ENCODE peak calls at places on chromosomes 5 and 9, in seven cellular contexts. L is cardiac muscle cell, I is left lung, D is tibial artery, S is breast epithelium, H is keratinocyte, F is esophagus squamous epithelium. V is an unnamed sample.

GRCh38 chr9:120892748-120893584 is 16.0 kb upstream of the PHF19 start:
- DNase-seq in L (no peak), I (no peak), D (no peak), S (no peak), H (no peak), F (no peak), V (no peak)

GRCh38 chr5:179754024-179754423 is 21.4 kb downstream of the MAML1 start:
- DNase-seq in L (no peak), I (no peak), D (no peak), S (no peak), H (no peak), F (no peak), V (no peak)

GRCh38 chr9:114278881-114279570 is 43.9 kb upstream of the ORM1 start:
- DNase-seq in L (no peak), I (peak; percentile 24), D (peak; percentile 38), S (no peak), H (peak; percentile 96), F (no peak), V (no peak)

GRCh38 chr5:35745666-35746065 is 111.0 kb upstream of the IL7R start:
- DNase-seq in L (no peak), I (no peak), D (no peak), S (no peak), H (no peak), F (no peak), V (no peak)

GRCh38 chr5:146744358-146744757 is 134.2 kb downstream of the PPP2R2B start:
- DNase-seq in L (no peak), I (no peak), D (no peak), S (no peak), H (no peak), F (no peak), V (no peak)

GRCh38 chr9:137297966-137298365 is 4.1 kb downstream of the NRARP start:
- DNase-seq in L (no peak), I (no peak), D (no peak), S (no peak), H (no peak), F (no peak), V (no peak)

GRCh38 chr9:83582026-83582425 is 40.9 kb upstream of the IDNK start:
- DNase-seq in L (no peak), I (no peak), D (peak; percentile 43), S (no peak), H (no peak), F (no peak), V (no peak)

GRCh38 chr9:133306242-133307194 is 29.5 kb downstream of the SURF6 start:
- DNase-seq in L (no peak), I (no peak), D (no peak), S (no peak), H (no peak), F (no peak), V (no peak)

GRCh38 chr5:6522337-6522736 is 73.7 kb downstream of the UBE2QL1 start:
- DNase-seq in L (no peak), I (no peak), D (no peak), S (no peak), H (no peak), F (no peak), V (no peak)

GRCh38 chr9:113463418-113464285 is at the start of gene RGS3:
- DNase-seq in L (peak; percentile 93), I (peak; percentile 77), D (no peak), S (peak; percentile 74), H (no peak), F (no peak), V (peak; percentile 92)

GRCh38 chr9:82140471-82140870 is 151.9 kb downstream of the SPATA31D1 start:
- DNase-seq in L (peak; percentile 4), I (no peak), D (no peak), S (no peak), H (no peak), F (no peak), V (no peak)

GRCh38 chr9:85716031-85716877 is 25.5 kb downstream of the AGTPBP1 start:
- DNase-seq in L (no peak), I (no peak), D (no peak), S (no peak), H (no peak), F (no peak), V (no peak)

GRCh38 chr9:27566118-27566517 is 7.2 kb downstream of the C9orf72 start:
- DNase-seq in L (no peak), I (no peak), D (no peak), S (no peak), H (no peak), F (no peak), V (no peak)

GRCh38 chr5:67009028-67009427 is 187.6 kb downstream of the CD180 start:
- DNase-seq in L (no peak), I (no peak), D (no peak), S (no peak), H (no peak), F (no peak), V (no peak)

GRCh38 chr5:29896651-29897050 is 1296.8 kb upstream of the CDH6 start:
- DNase-seq in L (no peak), I (no peak), D (no peak), S (no peak), H (no peak), F (no peak), V (no peak)

GRCh38 chr9:121577201-121577600 is 74.2 kb upstream of the DAB2IP start:
- DNase-seq in L (no peak), I (no peak), D (no peak), S (no peak), H (no peak), F (no peak), V (no peak)

GRCh38 chr5:158387499-158387898 is 528.6 kb upstream of the CLINT1 start:
- DNase-seq in L (no peak), I (no peak), D (no peak), S (no peak), H (no peak), F (no peak), V (no peak)

GRCh38 chr9:18989865-18990264 is 43.1 kb downstream of the SAXO1 start:
- DNase-seq in L (no peak), I (no peak), D (no peak), S (no peak), H (no peak), F (no peak), V (peak; percentile 27)

GRCh38 chr5:68817696-68818695 is 275.8 kb upstream of the SLC30A5 start:
- DNase-seq in L (no peak), I (no peak), D (no peak), S (no peak), H (no peak), F (no peak), V (no peak)

GRCh38 chr5:3225201-3225960 is 370.3 kb upstream of the IRX1 start:
- DNase-seq in L (no peak), I (no peak), D (no peak), S (no peak), H (no peak), F (no peak), V (no peak)
- H3K9me3 ChIP-seq in L (no peaks in the 10 kb centered on the region), I (no peaks in the 10 kb centered on the region), D (no peaks in the 10 kb centered on the region), S (no peaks in the 10 kb centered on the region), H (peaks cover 2% of the 10 kb centered on the region), F (no peaks in the 10 kb centered on the region), V (no peaks in the 10 kb centered on the region)

DNA sequence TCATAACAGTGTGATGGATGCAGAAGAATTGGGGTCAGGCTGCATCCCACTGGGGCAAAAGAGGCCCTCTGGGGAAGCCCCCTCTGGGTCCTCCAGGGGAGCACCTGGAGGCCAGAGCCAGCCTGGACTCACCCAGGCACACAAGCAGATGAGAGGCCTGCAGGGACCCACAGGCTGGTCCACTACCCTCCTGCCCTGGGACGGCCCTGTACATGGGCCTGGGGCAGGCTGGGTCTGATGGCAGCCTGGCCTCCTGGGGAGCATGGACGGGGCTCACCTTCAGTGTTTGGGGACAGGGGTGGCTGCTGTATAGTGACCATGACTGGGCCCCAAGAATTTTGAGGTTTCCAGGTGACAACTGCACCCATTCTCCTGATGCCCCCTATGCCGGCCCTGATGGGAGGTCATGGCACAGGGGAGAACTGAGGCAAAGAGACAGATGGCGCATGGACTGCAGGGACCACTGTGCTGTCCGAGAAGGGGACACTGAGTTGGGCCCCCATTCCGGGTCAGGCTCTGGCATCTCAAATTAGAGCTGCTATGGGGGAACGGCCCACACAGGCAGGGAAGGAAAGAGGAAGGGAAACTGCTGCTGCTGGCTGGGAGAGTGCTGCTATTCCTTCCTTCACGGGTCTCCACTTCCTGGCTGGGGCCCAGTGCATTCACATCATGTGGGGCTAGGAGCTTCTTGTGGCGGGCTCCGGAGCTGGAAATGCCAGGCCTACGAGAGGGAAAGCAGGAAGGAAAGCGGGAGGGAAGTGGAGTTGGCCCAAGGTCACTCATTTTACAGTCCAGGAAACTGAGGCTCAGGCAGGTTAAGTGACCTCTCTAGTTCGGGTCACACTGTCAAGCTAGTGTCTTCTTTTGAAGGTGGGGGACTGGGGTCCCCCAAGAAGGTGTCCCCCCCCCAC is 1.5 kb upstream of the CARD19 start:
- DNase-seq in L (peak; percentile 28), I (peak; percentile 78), D (peak; percentile 77), S (peak; percentile 51), H (no peak), F (no peak), V (peak; percentile 67)
- TF ChIP-seq CTCF in L (no peak), I (no peak), D (no peak), S (no peak), H (no peak), F (no peak), V (no peak)

GRCh38 chr9:134992755-134993124 is 75.0 kb upstream of the FCN1 start:
- DNase-seq in L (no peak), I (peak; percentile 53), D (no peak), S (peak; percentile 70), H (no peak), F (no peak), V (no peak)
- H3K9me3 ChIP-seq in L (no peaks in the 10 kb centered on the region), I (no peaks in the 10 kb centered on the region), D (peaks cover 1% of the 10 kb centered on the region), S (peaks cover 1% of the 10 kb centered on the region), H (peaks cover 8% of the 10 kb centered on the region), F (peaks cover 3% of the 10 kb centered on the region), V (no peaks in the 10 kb centered on the region)

GRCh38 chr5:176700239-176700847 is 53.1 kb downstream of the TSPAN17 start:
- DNase-seq in L (peak; percentile 48), I (no peak), D (no peak), S (no peak), H (no peak), F (no peak), V (no peak)
- TF ChIP-seq CTCF in L (peak; percentile 34), I (no peak), D (no peak), S (no peak), H (peak; percentile 75), F (no peak), V (no peak)